ENCODE peak calls at places on chromosomes 2 and 18, in five cellular contexts. M, J, F, L and Z are unnamed samples.

GRCh38 chr18:72871091-72871490 is 3.3 kb upstream of the NETO1 start:
- DNase-seq in M (no peak), J (no peak), F (no peak), L (peak), Z (no peak)

GRCh38 chr18:74778191-74778847 is 180.6 kb downstream of the ZNF407 start:
- DNase-seq in M (no peak), J (no peak), F (no peak), L (peak), Z (no peak)

GRCh38 chr2:55430536-55430935 is 10.9 kb upstream of the CCDC88A start:
- DNase-seq in M (no peak), J (no peak), F (no peak), L (no peak), Z (no peak)

GRCh38 chr2:69804416-69804815 is 25.0 kb upstream of the GMCL1 start:
- DNase-seq in M (no peak), J (no peak), F (no peak), L (no peak), Z (no peak)

GRCh38 chr2:190927257-190927656 is 46.6 kb downstream of the GLS start:
- DNase-seq in M (no peak), J (no peak), F (no peak), L (peak), Z (no peak)

GRCh38 chr2:81976998-81977397 is 1672.4 kb upstream of the LRRTM1 start:
- DNase-seq in M (no peak), J (no peak), F (no peak), L (no peak), Z (no peak)

GRCh38 chr2:152456262-152456661 is 121.3 kb downstream of the FMNL2 start:
- DNase-seq in M (no peak), J (no peak), F (no peak), L (peak), Z (no peak)

GRCh38 chr2:147916723-147917122 is 71.9 kb downstream of the ACVR2A start:
- DNase-seq in M (no peak), J (no peak), F (no peak), L (no peak), Z (no peak)

GRCh38 chr2:168816369-168816768 is 13.9 kb downstream of the NOSTRIN start:
- DNase-seq in M (no peak), J (no peak), F (no peak), L (peak), Z (no peak)

GRCh38 chr18:9861933-9862332 is 23.8 kb upstream of the TXNDC2 start:
- DNase-seq in M (no peak), J (no peak), F (no peak), L (peak), Z (no peak)

GRCh38 chr2:172455121-172455515 is 27.7 kb downstream of the ITGA6 start:
- DNase-seq in M (no peak), J (no peak), F (no peak), L (no peak), Z (no peak)

GRCh38 chr2:239022437-239023260 is 174.8 kb downstream of the TWIST2 start:
- DNase-seq in M (no peak), J (no peak), F (no peak), L (no peak), Z (no peak)

GRCh38 chr18:49764032-49764431 is 49.3 kb downstream of the ACAA2 start:
- DNase-seq in M (no peak), J (no peak), F (no peak), L (peak), Z (no peak)

GRCh38 chr2:104836253-104836652 is 17.7 kb upstream of the POU3F3 start:
- DNase-seq in M (no peak), J (no peak), F (no peak), L (peak), Z (no peak)

DNA sequence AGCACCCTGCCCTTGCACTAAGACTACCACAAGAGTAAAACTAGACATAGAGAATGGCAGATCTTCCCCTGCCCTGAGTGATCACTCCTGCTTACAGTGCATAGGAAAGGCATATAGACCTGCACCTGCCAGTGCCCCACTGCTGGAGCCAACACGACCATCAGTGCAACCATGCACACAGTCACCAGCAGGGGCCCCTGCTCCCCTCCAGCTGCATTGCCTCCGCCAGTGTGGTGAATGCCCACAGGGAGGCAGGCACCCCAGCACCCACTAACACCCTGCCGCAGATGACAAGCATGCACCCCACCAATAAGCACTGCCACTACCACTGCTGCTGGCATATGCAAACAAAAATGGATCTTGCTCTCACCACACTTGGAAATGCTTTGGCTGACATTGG is 478.8 kb downstream of the ADCYAP1 start:
- DNase-seq in M (peak), J (no peak), F (no peak), L (no peak), Z (no peak)
- TF ChIP-seq CTCF in M (no peak), J (no peak), F (no peak), L (no peak), Z (no peak)

GRCh38 chr2:196808281-196808680 is 874 bp downstream of the C2orf66 start:
- DNase-seq in M (no peak), J (no peak), F (peak), L (no peak), Z (no peak)
- TF ChIP-seq CTCF in M (no peak), J (no peak), F (peak), L (no peak), Z (no peak)

GRCh38 chr2:3610415-3610814 is 15.5 kb downstream of the COLEC11 start:
- DNase-seq in M (no peak), J (peak), F (peak), L (no peak), Z (no peak)
- TF ChIP-seq CTCF in M (no peak), J (no peak), F (no peak), L (no peak), Z (no peak)

GRCh38 chr18:57286949-57287348 is 65.4 kb upstream of the ST8SIA3 start:
- DNase-seq in M (no peak), J (no peak), F (no peak), L (no peak), Z (no peak)

GRCh38 chr18:57276720-57277284 is 75.6 kb upstream of the ST8SIA3 start:
- DNase-seq in M (no peak), J (no peak), F (no peak), L (no peak), Z (no peak)

GRCh38 chr18:57281519-57281918 is 70.8 kb upstream of the ST8SIA3 start:
- DNase-seq in M (no peak), J (no peak), F (no peak), L (no peak), Z (no peak)
- TF ChIP-seq CTCF in M (no peak), J (no peak), F (no peak), L (no peak), Z (no peak)

GRCh38 chr18:3666526-3667254 is 216.7 kb downstream of the TGIF1 start:
- DNase-seq in M (no peak), J (no peak), F (no peak), L (no peak), Z (no peak)
- TF ChIP-seq CTCF in M (no peak), J (peak), F (peak), L (no peak), Z (peak)

DNA sequence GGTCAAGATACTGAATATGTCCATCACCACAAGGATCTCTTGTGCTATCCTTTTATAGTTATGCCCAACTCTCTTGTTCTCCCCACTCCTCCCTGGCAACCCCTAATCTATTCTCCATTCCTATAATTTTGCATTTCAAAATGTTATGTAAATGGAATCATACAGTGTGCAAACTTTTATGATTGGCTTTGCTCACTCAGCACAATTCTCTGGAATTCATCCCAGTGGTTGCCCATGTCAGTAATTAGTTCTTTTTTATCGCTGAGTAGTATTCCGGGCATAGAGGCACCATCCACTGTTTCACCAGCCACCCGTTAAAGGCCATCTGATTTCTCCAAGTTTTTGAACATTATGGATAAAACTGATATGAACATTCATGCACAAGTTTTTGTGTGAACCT is 38.4 kb upstream of the RNF149 start:
- DNase-seq in M (no peak), J (no peak), F (no peak), L (no peak), Z (no peak)
- TF ChIP-seq CTCF in M (no peak), J (no peak), F (no peak), L (no peak), Z (no peak)